ENCODE peak calls at places on chromosomes 11 and 22, in six cellular contexts. G is GM23248, D is transverse colon, F is MM.1S, Y is tibial artery, L is fibroblast of lung. A is an unnamed sample.
A peak's percentile ranks its signal among the peaks of the same experiment; 100 is the strongest.

GRCh38 chr22:24466831-24467249 is 28.3 kb upstream of the UPB1 start:
- DNase-seq in F (peak; percentile 57), L (peak; percentile 77), G (peak; percentile 52), Y (peak; percentile 30), D (no peak), A (no peak)

GRCh38 chr22:36194971-36195370 is 6.6 kb downstream of the APOL4 start:
- DNase-seq in Y (peak; percentile 57), L (peak; percentile 65), F (peak; percentile 54), D (peak; percentile 64), G (peak; percentile 77), A (no peak)

GRCh38 chr11:134654161-134654915 is 242.3 kb upstream of the B3GAT1 start:
- DNase-seq in D (no peak), G (no peak), Y (no peak), F (no peak), L (no peak), A (no peak)

GRCh38 chr11:128341280-128341679 is 246.1 kb downstream of the ETS1 start:
- DNase-seq in L (no peak), D (no peak), G (peak; percentile 25), Y (no peak), F (no peak), A (peak; percentile 89)

GRCh38 chr11:111603633-111604130 is 1.4 kb downstream of the SIK2 start:
- DNase-seq in F (no peak), D (no peak), G (peak; percentile 50), L (no peak), Y (no peak), A (no peak)

GRCh38 chr11:83674498-83674897 is 388.3 kb upstream of the CCDC90B start:
- DNase-seq in G (peak; percentile 42), Y (no peak), L (no peak), F (no peak), D (no peak), A (no peak)

GRCh38 chr11:76785513-76785912 is 2.4 kb downstream of the TSKU start:
- DNase-seq in L (no peak), Y (no peak), D (no peak), G (no peak), F (no peak), A (no peak)

GRCh38 chr11:134657631-134658030 is 245.6 kb upstream of the B3GAT1 start:
- DNase-seq in Y (no peak), D (no peak), F (no peak), L (no peak), G (no peak), A (no peak)

GRCh38 chr11:33828604-33829429 is 54.5 kb upstream of the FBXO3 start:
- DNase-seq in Y (no peak), G (peak; percentile 27), D (no peak), L (no peak), F (no peak), A (peak; percentile 0)

GRCh38 chr22:46869848-46870441 is 107.5 kb downstream of the TBC1D22A start:
- DNase-seq in G (no peak), L (no peak), F (no peak), D (no peak), Y (no peak), A (no peak)

GRCh38 chr11:45652781-45653180 is 12.6 kb downstream of the CHST1 start:
- DNase-seq in G (peak; percentile 86), L (peak; percentile 36), F (no peak), D (no peak), Y (no peak), A (no peak)

GRCh38 chr11:121365304-121365703 is 72.7 kb downstream of the SC5D start:
- DNase-seq in Y (no peak), D (no peak), L (no peak), G (no peak), F (no peak), A (no peak)

GRCh38 chr11:117281159-117281558 is 10.0 kb upstream of the BACE1-AS start:
- DNase-seq in L (peak; percentile 99), D (no peak), G (peak; percentile 96), Y (no peak), F (no peak), A (no peak)

GRCh38 chr11:14422814-14423182 is 63.8 kb upstream of the RRAS2 start:
- DNase-seq in F (no peak), L (no peak), G (peak; percentile 32), Y (no peak), D (no peak), A (no peak)

GRCh38 chr11:35485656-35486318 is 39.6 kb downstream of the PAMR1 start:
- DNase-seq in G (peak; percentile 94), F (peak; percentile 66), D (peak; percentile 76), L (peak; percentile 65), Y (peak; percentile 65), A (peak; percentile 48)

DNA sequence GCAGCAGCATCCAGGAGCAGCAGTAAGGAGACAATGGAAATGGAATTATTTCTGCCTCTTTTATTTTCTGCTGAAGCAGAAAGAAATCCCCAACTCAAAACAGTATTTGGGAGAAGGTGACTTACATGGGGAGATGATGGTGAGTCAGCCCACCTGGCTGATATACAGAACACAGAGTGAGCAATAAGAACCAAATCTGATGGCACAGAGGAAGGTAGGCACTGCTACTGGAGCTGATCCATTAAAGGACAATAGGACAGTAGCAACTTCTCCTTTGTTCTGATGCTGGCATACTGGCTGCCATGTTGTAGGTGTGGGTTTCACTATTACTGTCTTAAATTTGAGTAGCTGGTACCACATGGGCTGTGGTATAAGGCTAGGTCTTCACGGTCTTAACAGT is 45.2 kb downstream of the CLPB start:
- DNase-seq in F (no peak), D (no peak), G (no peak), L (no peak), Y (no peak), A (no peak)
- H3K36me3 ChIP-seq in F (no peaks in the 10 kb centered on the region), D (no peaks in the 10 kb centered on the region), G (no peaks in the 10 kb centered on the region), L (no peaks in the 10 kb centered on the region), Y (no peaks in the 10 kb centered on the region), A (no peaks in the 10 kb centered on the region)

GRCh38 chr11:44572884-44573283 is 7.4 kb downstream of the CD82 start:
- DNase-seq in G (no peak), D (no peak), L (no peak), Y (no peak), F (no peak), A (no peak)
- H3K4me1 ChIP-seq in G (peaks cover 34% of the 10 kb centered on the region), D (peaks cover 9% of the 10 kb centered on the region), L (peaks cover 39% of the 10 kb centered on the region), Y (peaks cover 79% of the 10 kb centered on the region), F (peaks cover 56% of the 10 kb centered on the region), A (peaks cover 100% of the 10 kb centered on the region)

GRCh38 chr22:50488886-50489285 is 2.2 kb downstream of the MIOX start:
- DNase-seq in L (no peak), Y (no peak), F (no peak), D (no peak), G (no peak), A (no peak)
- H3K36me3 ChIP-seq in L (no peaks in the 10 kb centered on the region), Y (no peaks in the 10 kb centered on the region), F (no peaks in the 10 kb centered on the region), D (no peaks in the 10 kb centered on the region), G (no peaks in the 10 kb centered on the region), A (no peaks in the 10 kb centered on the region)

DNA sequence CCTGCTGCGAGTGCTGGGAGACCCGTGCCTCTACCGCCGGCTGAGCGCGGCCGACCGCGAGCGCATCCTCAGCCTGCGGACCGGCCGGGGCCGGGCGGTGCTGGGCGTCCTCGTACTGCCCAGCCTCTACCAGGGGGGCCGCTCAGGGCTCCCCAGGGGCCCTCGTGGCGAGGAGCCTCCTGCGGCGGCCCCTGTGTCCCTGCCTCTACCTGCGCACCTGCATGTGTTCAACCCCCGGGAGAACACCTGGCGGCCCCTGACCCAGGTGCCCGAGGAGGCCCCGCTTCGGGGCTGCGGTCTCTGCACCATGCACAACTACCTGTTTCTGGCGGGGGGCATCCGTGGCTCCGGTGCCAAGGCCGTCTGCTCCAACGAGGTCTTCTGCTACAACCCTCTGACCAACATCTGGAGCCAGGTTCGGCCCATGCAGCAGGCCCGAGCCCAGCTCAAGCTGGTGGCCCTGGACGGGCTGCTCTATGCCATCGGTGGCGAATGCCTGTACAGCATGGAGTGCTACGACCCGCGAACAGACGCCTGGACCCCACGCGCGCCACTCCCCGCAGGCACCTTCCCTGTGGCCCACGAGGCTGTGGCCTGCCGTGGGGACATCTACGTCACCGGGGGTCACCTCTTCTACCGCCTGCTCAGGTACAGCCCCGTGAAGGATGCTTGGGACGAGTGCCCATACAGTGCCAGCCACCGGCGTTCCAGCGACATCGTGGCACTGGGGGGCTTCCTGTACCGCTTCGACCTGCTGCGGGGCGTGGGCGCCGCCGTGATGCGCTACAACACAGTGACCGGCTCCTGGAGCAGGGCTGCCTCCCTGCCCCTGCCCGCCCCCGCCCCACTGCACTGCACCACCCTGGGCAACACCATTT is 3.5 kb downstream of the KLHDC7B start:
- DNase-seq in D (no peak), L (no peak), G (no peak), Y (no peak), F (no peak), A (no peak)
- H3K4me1 ChIP-seq in D (peaks cover 8% of the 10 kb centered on the region), L (peaks cover 2% of the 10 kb centered on the region), G (no peaks in the 10 kb centered on the region), Y (peaks cover 30% of the 10 kb centered on the region), F (peaks cover 4% of the 10 kb centered on the region), A (peaks cover 48% of the 10 kb centered on the region)

DNA sequence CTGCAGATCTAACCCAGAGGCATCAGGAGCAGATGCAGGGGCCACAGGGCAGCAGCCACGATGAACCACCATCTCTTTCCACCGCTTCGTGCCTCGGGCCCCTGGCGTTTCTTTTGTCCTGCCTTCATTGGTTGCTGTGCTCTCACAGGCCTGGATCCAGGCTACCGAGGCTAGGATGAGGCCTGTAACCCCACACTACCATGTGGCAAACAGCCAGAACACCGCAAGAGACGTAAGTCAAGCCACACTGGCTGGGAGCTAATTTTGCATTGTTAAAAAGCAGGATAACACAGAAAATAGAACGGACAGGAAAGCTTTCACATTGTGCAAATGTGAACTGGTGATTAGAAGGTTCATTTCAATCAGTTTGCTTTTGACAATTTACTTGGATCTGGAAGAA is 15.7 kb upstream of the ARFGAP3 start:
- DNase-seq in L (peak; percentile 13), Y (no peak), G (no peak), F (no peak), D (no peak), A (no peak)
- H3K36me3 ChIP-seq in L (peaks cover 10% of the 10 kb centered on the region), Y (peaks cover 82% of the 10 kb centered on the region), G (peaks cover 6% of the 10 kb centered on the region), F (no peaks in the 10 kb centered on the region), D (no peaks in the 10 kb centered on the region), A (peaks cover 40% of the 10 kb centered on the region)

GRCh38 chr11:942853-943252 is 17.2 kb downstream of the AP2A2 start:
- DNase-seq in G (peak; percentile 86), F (no peak), D (no peak), Y (no peak), L (peak; percentile 84), A (no peak)

GRCh38 chr11:936199-936598 is 10.5 kb downstream of the AP2A2 start:
- DNase-seq in D (no peak), L (no peak), Y (no peak), G (no peak), F (no peak), A (no peak)

GRCh38 chr11:937853-938261 is 12.2 kb downstream of the AP2A2 start:
- DNase-seq in F (no peak), D (no peak), L (no peak), G (no peak), Y (no peak), A (no peak)

GRCh38 chr11:944711-945470 is 19.2 kb downstream of the AP2A2 start:
- DNase-seq in F (no peak), D (no peak), G (peak; percentile 47), Y (no peak), L (peak; percentile 60), A (no peak)

DNA sequence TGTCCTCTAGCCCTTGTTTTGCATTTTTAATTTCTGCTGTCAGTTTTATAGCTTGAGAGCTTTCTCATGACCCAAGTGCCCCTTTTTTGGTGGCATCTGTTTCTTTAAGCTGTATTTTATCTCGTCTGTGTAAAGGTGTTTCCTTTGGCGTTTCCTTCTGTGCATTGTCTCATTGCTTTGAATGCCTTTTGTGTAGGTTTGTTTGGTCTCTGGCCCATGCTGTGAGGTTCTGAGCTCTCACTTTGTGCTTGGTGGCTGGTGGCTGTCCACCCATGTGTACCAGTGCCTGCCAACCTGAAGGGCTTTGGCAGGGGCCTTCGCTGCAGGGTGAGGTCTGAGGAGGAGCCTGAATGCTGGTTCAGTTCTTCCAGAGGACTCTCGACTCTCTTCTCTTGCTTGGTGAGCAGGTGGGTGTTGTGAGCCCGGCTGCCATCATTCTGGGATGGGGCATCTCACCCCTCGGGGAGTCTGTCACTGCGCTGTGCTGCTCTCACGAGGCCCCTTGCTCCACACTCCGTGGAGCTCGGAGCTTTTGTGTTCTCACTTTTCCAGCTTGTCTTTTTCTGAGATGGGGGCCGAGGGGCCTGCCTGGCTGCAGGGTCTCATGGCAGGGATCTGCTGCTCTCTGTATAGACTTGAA is 14.9 kb downstream of the AP2A2 start:
- DNase-seq in L (no peak), D (no peak), F (no peak), Y (no peak), G (no peak), A (no peak)
- H3K4me1 ChIP-seq in L (peaks cover 3% of the 10 kb centered on the region), D (peaks cover 7% of the 10 kb centered on the region), F (no peaks in the 10 kb centered on the region), Y (peaks cover 9% of the 10 kb centered on the region), G (peaks cover 26% of the 10 kb centered on the region), A (peaks cover 22% of the 10 kb centered on the region)